ENCODE peak calls at places on chromosomes 4 and X, in five cellular contexts. H is tibial nerve, X is K562, C is psoas muscle, M is NT2/D1. O is an unnamed sample.

GRCh38 chr4:54073481-54073880 is 9.1 kb upstream of the CHIC2 start:
- DNase-seq in X (no peak), M (no peak), H (no peak), C (no peak), O (no peak)

GRCh38 chrX:97828454-97828853 is 944.7 kb downstream of the RPA4 start:
- DNase-seq in X (no peak), M (no peak), H (no peak), C (no peak), O (no peak)

GRCh38 chrX:41329101-41329500 is 4.9 kb upstream of the DDX3X start:
- DNase-seq in C (no peak), M (no peak), X (no peak), H (no peak), O (no peak)

GRCh38 chr4:173191623-173192041 is 23.0 kb downstream of the GALNT7 start:
- DNase-seq in M (no peak), H (no peak), X (no peak), C (no peak), O (no peak)

GRCh38 chrX:110157444-110157843 is 154.5 kb downstream of the TMEM164 start:
- DNase-seq in M (no peak), C (no peak), X (peak; percentile 56), H (no peak), O (no peak)

GRCh38 chr4:89640620-89641366 is 196.2 kb downstream of the SNCA start:
- DNase-seq in M (peak; percentile 63), X (peak; percentile 44), H (no peak), C (no peak), O (no peak)

GRCh38 chr4:147725673-147726072 is 6.2 kb upstream of the ARHGAP10 start:
- DNase-seq in M (no peak), H (no peak), X (no peak), C (no peak), O (no peak)

GRCh38 chr4:53913771-53914170 is 150.6 kb downstream of the CHIC2 start:
- DNase-seq in C (no peak), X (no peak), M (no peak), H (no peak), O (no peak)

GRCh38 chrX:16671005-16671404 is 21.0 kb downstream of the S100G start:
- DNase-seq in M (peak; percentile 47), H (no peak), C (no peak), X (peak; percentile 59), O (peak; percentile 37)

GRCh38 chr4:14592950-14593349 is 409.3 kb upstream of the CPEB2 start:
- DNase-seq in M (no peak), C (no peak), X (no peak), H (no peak), O (no peak)

GRCh38 chr4:14596437-14596836 is 405.8 kb upstream of the CPEB2 start:
- DNase-seq in C (no peak), M (no peak), X (no peak), H (no peak), O (no peak)

DNA sequence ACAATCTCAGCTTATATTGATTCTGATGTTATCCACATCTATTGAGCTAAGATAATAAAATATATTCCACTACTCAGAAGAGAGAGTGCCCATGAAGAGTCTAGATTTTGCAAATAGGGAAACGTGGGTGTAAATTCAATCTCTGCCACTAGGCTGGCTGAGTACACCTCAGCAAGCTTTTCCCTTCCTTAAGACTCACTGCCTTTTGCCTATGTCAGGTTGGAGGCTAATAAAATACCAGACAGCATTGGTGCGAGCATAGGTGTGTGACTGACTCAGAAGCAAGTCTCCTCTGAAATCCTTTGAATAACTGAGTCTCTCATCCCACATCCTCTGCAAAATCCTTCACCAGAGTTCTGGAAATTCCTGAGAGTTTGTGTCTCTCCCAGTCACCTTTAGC is 405.4 kb upstream of the CPEB2 start:
- DNase-seq in X (no peak), M (no peak), H (no peak), C (no peak), O (no peak)
- H3K9me3 ChIP-seq in X (no peaks in the 10 kb centered on the region), M (peaks cover 10% of the 10 kb centered on the region), H (no peaks in the 10 kb centered on the region), C (no peaks in the 10 kb centered on the region), O (no peaks in the 10 kb centered on the region)

DNA sequence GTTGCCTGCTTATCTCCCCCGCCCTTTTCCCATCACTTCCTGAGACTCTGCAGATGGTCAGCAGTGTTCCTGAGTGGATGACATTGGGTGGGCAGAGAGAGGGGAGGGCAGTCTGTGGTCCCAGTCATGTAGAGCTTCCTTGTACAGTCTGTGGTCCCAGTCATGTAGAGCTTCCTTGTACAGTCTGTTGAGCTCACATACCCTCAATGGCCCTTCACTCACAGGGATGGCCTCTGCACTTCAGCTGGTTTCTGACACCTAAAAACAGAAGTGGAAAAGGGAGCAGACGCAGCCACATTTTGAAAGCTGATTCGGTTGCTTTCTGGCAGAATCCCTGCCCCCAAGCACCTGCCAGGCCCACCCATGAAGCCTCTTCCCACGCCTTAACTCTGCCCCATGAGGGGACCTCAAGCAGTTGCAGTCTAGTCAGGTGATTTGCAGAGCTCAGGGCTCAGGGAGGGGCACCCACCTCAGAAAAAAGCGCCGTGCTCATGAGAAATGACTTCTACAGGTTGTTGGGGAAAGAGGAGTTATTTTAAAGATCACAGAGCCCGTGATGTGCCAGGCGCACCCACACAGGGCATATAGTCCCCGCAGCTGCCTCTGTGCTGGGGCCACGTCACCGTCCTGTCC is 3.6 kb upstream of the TMEM271 start:
- DNase-seq in X (no peak), H (no peak), M (no peak), C (no peak), O (no peak)
- H3K9me3 ChIP-seq in X (no peaks in the 10 kb centered on the region), H (no peaks in the 10 kb centered on the region), M (peaks cover 13% of the 10 kb centered on the region), C (no peaks in the 10 kb centered on the region), O (no peaks in the 10 kb centered on the region)

GRCh38 chrX:140507223-140507981 is 2.5 kb upstream of the SOX3 start:
- DNase-seq in H (no peak), M (no peak), X (no peak), C (no peak), O (no peak)

GRCh38 chrX:140509468-140510305 is 4.8 kb upstream of the SOX3 start:
- DNase-seq in X (no peak), H (no peak), C (no peak), M (no peak), O (no peak)

GRCh38 chrX:140508958-140509357 is 4.1 kb upstream of the SOX3 start:
- DNase-seq in M (no peak), C (no peak), H (no peak), X (no peak), O (no peak)

GRCh38 chrX:140505421-140506337 is 810 bp upstream of the SOX3 start:
- DNase-seq in C (no peak), X (no peak), H (no peak), M (no peak), O (no peak)

GRCh38 chrX:140507982-140508305 is 3.1 kb upstream of the SOX3 start:
- DNase-seq in H (no peak), C (no peak), X (no peak), M (peak; percentile 54), O (no peak)
- H3K9me3 ChIP-seq in H (no peaks in the 10 kb centered on the region), C (no peaks in the 10 kb centered on the region), X (no peaks in the 10 kb centered on the region), M (no peaks in the 10 kb centered on the region), O (no peaks in the 10 kb centered on the region)

GRCh38 chr4:29277381-29277780 is 1442.8 kb upstream of the PCDH7 start:
- DNase-seq in M (no peak), C (no peak), X (no peak), H (no peak), O (no peak)
- H3K9me3 ChIP-seq in M (peaks cover 6% of the 10 kb centered on the region), C (no peaks in the 10 kb centered on the region), X (no peaks in the 10 kb centered on the region), H (no peaks in the 10 kb centered on the region), O (no peaks in the 10 kb centered on the region)

GRCh38 chrX:69431417-69431816 is 72.7 kb upstream of the NALF2 start:
- DNase-seq in M (no peak), X (no peak), H (no peak), C (no peak), O (no peak)

GRCh38 chrX:69430730-69431129 is 73.4 kb upstream of the NALF2 start:
- DNase-seq in X (no peak), C (no peak), H (no peak), M (no peak), O (no peak)

GRCh38 chrX:69429339-69430014 is 74.6 kb upstream of the NALF2 start:
- DNase-seq in C (no peak), M (no peak), X (no peak), H (no peak), O (no peak)

GRCh38 chrX:69424910-69425309 is 79.2 kb upstream of the NALF2 start:
- DNase-seq in M (no peak), C (no peak), X (no peak), H (no peak), O (no peak)

GRCh38 chrX:69428216-69428615 is 75.9 kb upstream of the NALF2 start:
- DNase-seq in X (no peak), M (no peak), H (no peak), C (no peak), O (no peak)
- H3K9me3 ChIP-seq in X (no peaks in the 10 kb centered on the region), M (no peaks in the 10 kb centered on the region), H (no peaks in the 10 kb centered on the region), C (no peaks in the 10 kb centered on the region), O (no peaks in the 10 kb centered on the region)

GRCh38 chrX:133819546-133819945 is 165.8 kb downstream of the GPC3 start:
- DNase-seq in H (no peak), X (no peak), M (no peak), C (no peak), O (no peak)
- H3K9me3 ChIP-seq in H (no peaks in the 10 kb centered on the region), X (no peaks in the 10 kb centered on the region), M (no peaks in the 10 kb centered on the region), C (no peaks in the 10 kb centered on the region), O (no peaks in the 10 kb centered on the region)

GRCh38 chr4:8790749-8791148 is 80.9 kb downstream of the HMX1 start:
- DNase-seq in H (no peak), M (no peak), X (no peak), C (no peak), O (no peak)
- H3K9me3 ChIP-seq in H (no peaks in the 10 kb centered on the region), M (no peaks in the 10 kb centered on the region), X (no peaks in the 10 kb centered on the region), C (no peaks in the 10 kb centered on the region), O (no peaks in the 10 kb centered on the region)

O was measured in naive thymus-derived CD4-positive, alpha-beta T cell.